ENCODE peak calls at places on chromosomes 1 and 21, in six cellular contexts. X is breast epithelium; E is stimulated activated CD4-positive, alpha-beta T cell treated with anti-CD3 and anti-CD28 coated beads, Interleukin-4, amount 100 ng/mL, for 24 hours; P is HL-60; B is HAP-1; G is HS-27A. W is an unnamed sample.

GRCh38 chr1:151728151-151728711 is 6.9 kb downstream of the RIIAD1 start:
- DNase-seq in X (no peak), E (no peak), P (no peak), B (no peak), G (no peak), W (no peak)

GRCh38 chr1:248853023-248853422 is 5.9 kb downstream of the ZNF692 start:
- DNase-seq in E (no peak), B (no peak), G (no peak), X (no peak), P (no peak), W (no peak)

GRCh38 chr1:14778882-14779594 is 180.6 kb downstream of the KAZN start:
- DNase-seq in G (no peak), P (peak), E (peak), B (peak), X (no peak), W (peak)

GRCh38 chr1:54305906-54306514 is 100.2 kb downstream of the SSBP3 start:
- DNase-seq in E (no peak), P (no peak), G (no peak), B (no peak), X (no peak), W (no peak)

GRCh38 chr1:212247179-212247721 is 38.0 kb upstream of the PPP2R5A start:
- DNase-seq in E (no peak), B (no peak), G (no peak), X (no peak), P (no peak), W (peak)

GRCh38 chr1:19416145-19416544 is 69.2 kb downstream of the CAPZB start:
- DNase-seq in E (no peak), P (no peak), X (no peak), B (no peak), G (no peak), W (no peak)

GRCh38 chr1:224107282-224107625 is 6.7 kb upstream of the FBXO28 start:
- DNase-seq in G (no peak), X (no peak), E (no peak), P (no peak), B (no peak), W (no peak)

GRCh38 chr1:29259802-29260441 is 23.6 kb downstream of the PTPRU start:
- DNase-seq in B (no peak), G (no peak), E (peak), P (no peak), X (no peak), W (no peak)

GRCh38 chr1:151508721-151509292 is 2.4 kb upstream of the CGN start:
- DNase-seq in E (no peak), G (no peak), X (peak), P (no peak), B (no peak), W (no peak)

GRCh38 chr1:183022202-183023145 is 746 bp upstream of the LAMC1 start:
- DNase-seq in X (peak), P (peak), G (peak), B (peak), E (peak), W (peak)

GRCh38 chr1:112685913-112686312 is 11.5 kb downstream of the MOV10 start:
- DNase-seq in B (no peak), G (no peak), E (no peak), P (no peak), X (no peak), W (no peak)

GRCh38 chr21:16046625-16047340 is 317.0 kb downstream of the USP25 start:
- DNase-seq in G (peak), B (no peak), P (no peak), X (no peak), E (no peak), W (no peak)

GRCh38 chr1:110234691-110235090 is 24.6 kb downstream of the KCNC4 start:
- DNase-seq in X (no peak), P (no peak), E (no peak), G (no peak), B (no peak), W (no peak)

GRCh38 chr21:38819719-38820147 is 14.0 kb downstream of the ETS2 start:
- DNase-seq in E (no peak), G (peak), X (peak), P (no peak), B (no peak), W (peak)

GRCh38 chr1:208029381-208030319 is 118.7 kb upstream of the CD34 start:
- DNase-seq in P (no peak), B (no peak), G (no peak), X (no peak), E (no peak), W (no peak)

GRCh38 chr1:115467790-115468189 is 129.7 kb upstream of the NGF start:
- DNase-seq in X (no peak), P (no peak), B (no peak), E (no peak), G (no peak), W (no peak)

GRCh38 chr1:10128081-10128765 is 82.1 kb upstream of the KIF1B start:
- DNase-seq in G (no peak), E (no peak), X (no peak), P (no peak), B (no peak), W (no peak)

GRCh38 chr1:31483012-31483946 is 70.3 kb downstream of the SERINC2 start:
- DNase-seq in X (peak), B (no peak), G (no peak), E (no peak), P (peak), W (no peak)

GRCh38 chr1:224528900-224529299 is 87.2 kb upstream of the CNIH3 start:
- DNase-seq in X (no peak), B (no peak), E (no peak), G (peak), P (no peak), W (peak)

GRCh38 chr1:59013276-59013927 is 229.6 kb upstream of the JUN start:
- DNase-seq in B (peak), E (no peak), G (no peak), P (no peak), X (peak), W (peak)

GRCh38 chr1:99963041-99963795 is 6.6 kb upstream of the SLC35A3 start:
- DNase-seq in P (no peak), B (no peak), X (no peak), E (no peak), G (peak), W (no peak)

GRCh38 chr1:8359617-8360481 is 41.9 kb downstream of the SLC45A1 start:
- DNase-seq in P (no peak), B (no peak), G (no peak), E (no peak), X (no peak), W (no peak)

GRCh38 chr1:205447457-205448415 is 8.1 kb downstream of the BLACAT1 start:
- DNase-seq in B (peak), P (no peak), G (no peak), E (no peak), X (no peak), W (no peak)

GRCh38 chr1:116934586-116935207 is 25.0 kb downstream of the PTGFRN start:
- DNase-seq in G (no peak), B (no peak), X (no peak), P (no peak), E (no peak), W (no peak)

GRCh38 chr1:153571706-153572105 is 6.1 kb upstream of the S100A2 start:
- DNase-seq in B (no peak), E (no peak), G (no peak), P (no peak), X (no peak), W (no peak)

GRCh38 chr1:41492341-41492848 is 7.9 kb upstream of the EDN2 start:
- DNase-seq in P (peak), B (peak), E (peak), X (no peak), G (no peak), W (no peak)

GRCh38 chr21:31420988-31421387 is 76.9 kb upstream of the TIAM1 start:
- DNase-seq in B (no peak), G (no peak), E (no peak), P (no peak), X (no peak), W (no peak)

GRCh38 chr1:102941364-102941947 is 166.9 kb downstream of the COL11A1 start:
- DNase-seq in E (no peak), P (no peak), G (peak), X (no peak), B (no peak), W (no peak)

GRCh38 chr1:204711947-204712701 is 26.6 kb upstream of the LRRN2 start:
- DNase-seq in P (no peak), E (no peak), X (no peak), B (no peak), G (no peak), W (no peak)